ENCODE peak calls at places on chromosomes 5 and 9, in seven cellular contexts. T, P, N, A, D, S and Z are unnamed samples.

GRCh38 chr9:71592400-71592799 is 175.9 kb downstream of the CEMIP2 start:
- DNase-seq in T (no peak), P (no peak), N (no peak), A (no peak), D (no peak), S (no peak), Z (no peak)

GRCh38 chr9:78691531-78691930 is 394.6 kb downstream of the PSAT1 start:
- DNase-seq in T (no peak), P (no peak), N (no peak), A (no peak), D (no peak), S (no peak), Z (no peak)

GRCh38 chr5:31049933-31050704 is 143.4 kb upstream of the CDH6 start:
- DNase-seq in T (no peak), P (no peak), N (no peak), A (no peak), D (no peak), S (no peak), Z (no peak)

GRCh38 chr5:139710370-139711066 is 62.4 kb downstream of the CXXC5 start:
- DNase-seq in T (peak; percentile 42), P (no peak), N (peak; percentile 79), A (peak; percentile 56), D (no peak), S (peak; percentile 71), Z (peak; percentile 62)

GRCh38 chr5:153938131-153938842 is 100.4 kb downstream of the FAM114A2 start:
- DNase-seq in T (no peak), P (no peak), N (no peak), A (no peak), D (no peak), S (no peak), Z (no peak)

GRCh38 chr9:82021198-82021597 is 32.6 kb downstream of the SPATA31D1 start:
- DNase-seq in T (no peak), P (no peak), N (no peak), A (no peak), D (peak; percentile 12), S (no peak), Z (no peak)

GRCh38 chr9:108478431-108478837 is 377.4 kb downstream of the ACTL7B start:
- DNase-seq in T (no peak), P (no peak), N (no peak), A (no peak), D (peak; percentile 28), S (no peak), Z (peak; percentile 32)

GRCh38 chr9:113042884-113043657 is 13.5 kb downstream of the ZFP37 start:
- DNase-seq in T (no peak), P (no peak), N (no peak), A (no peak), D (no peak), S (no peak), Z (no peak)

GRCh38 chr9:114638441-114638840 is 19.2 kb downstream of the TEX53 start:
- DNase-seq in T (no peak), P (no peak), N (no peak), A (no peak), D (no peak), S (no peak), Z (no peak)

GRCh38 chr5:172534229-172535169 is 80.2 kb upstream of the SH3PXD2B start:
- DNase-seq in T (no peak), P (no peak), N (no peak), A (no peak), D (no peak), S (no peak), Z (no peak)

GRCh38 chr5:57986746-57987145 is 473.1 kb downstream of the PLK2 start:
- DNase-seq in T (no peak), P (no peak), N (no peak), A (no peak), D (no peak), S (no peak), Z (peak; percentile 77)

GRCh38 chr5:172624996-172625939 is 15.8 kb upstream of the NEURL1B start:
- DNase-seq in T (no peak), P (no peak), N (no peak), A (no peak), D (no peak), S (no peak), Z (no peak)

GRCh38 chr9:37902804-37903580 is 935 bp downstream of the SLC25A51 start:
- DNase-seq in T (no peak), P (no peak), N (peak; percentile 19), A (no peak), D (peak; percentile 24), S (peak; percentile 57), Z (no peak)